ENCODE peak calls at places on chromosome 1, in ten cellular contexts. F is CD4-positive, alpha-beta T cell; N is mucosa of descending colon; K is epithelial cell of esophagus; D is progenitor cell of endocrine pancreas; P is fibroblast of mammary gland; U is sigmoid colon; C is AG09319; O is CD8-positive, alpha-beta T cell; X is GM23338. L is an unnamed sample.
A peak's percentile ranks its signal among the peaks of the same experiment; 100 is the strongest.

GRCh38 chr1:155106862-155107261 is 20.8 kb upstream of the EFNA1 start:
- DNase-seq in K (no peak), N (no peak), P (no peak), O (no peak), U (no peak), C (no peak), D (no peak), X (peak; percentile 27), F (no peak), L (no peak)

GRCh38 chr1:116255486-116255885 is 117.6 kb upstream of the ATP1A1 start:
- DNase-seq in O (no peak), U (no peak), C (no peak), K (peak; percentile 15), F (no peak), N (no peak), P (no peak), D (no peak), X (no peak), L (no peak)

GRCh38 chr1:173405758-173406344 is 71.3 kb upstream of the PRDX6 start:
- DNase-seq in P (peak; percentile 83), U (no peak), N (no peak), K (peak; percentile 94), X (no peak), C (no peak), D (no peak), O (no peak), F (no peak), L (no peak)

GRCh38 chr1:56456426-56457101 is 122.8 kb downstream of the PLPP3 start:
- DNase-seq in F (no peak), D (no peak), U (no peak), X (no peak), K (peak; percentile 83), C (no peak), O (no peak), P (peak; percentile 93), N (no peak), L (no peak)

GRCh38 chr1:116131866-116132605 is 20.8 kb downstream of the MAB21L3 start:
- DNase-seq in C (no peak), O (no peak), U (no peak), N (no peak), X (no peak), P (no peak), D (no peak), F (no peak), K (peak; percentile 99), L (no peak)

GRCh38 chr1:32876341-32877210 is 5.9 kb upstream of the FNDC5 start:
- DNase-seq in K (peak; percentile 58), D (no peak), C (no peak), F (no peak), X (peak; percentile 72), O (peak; percentile 67), N (no peak), U (no peak), P (peak; percentile 41), L (peak; percentile 85)

GRCh38 chr1:111576547-111576946 is 43.0 kb upstream of the RAP1A start:
- DNase-seq in O (no peak), D (no peak), U (no peak), P (no peak), N (peak; percentile 77), X (no peak), K (no peak), F (no peak), C (no peak), L (no peak)

GRCh38 chr1:194004146-194004545 is 817.7 kb upstream of the B3GALT2 start:
- DNase-seq in F (no peak), O (no peak), D (no peak), K (no peak), X (peak; percentile 1), N (no peak), P (no peak), U (no peak), C (no peak), L (no peak)

GRCh38 chr1:232611834-232612233 is 18.1 kb downstream of the SIPA1L2 start:
- DNase-seq in O (no peak), X (peak; percentile 68), K (no peak), N (no peak), F (no peak), U (no peak), P (no peak), D (no peak), C (no peak), L (no peak)

GRCh38 chr1:243723458-243724043 is 126.5 kb downstream of the AKT3 start:
- DNase-seq in C (no peak), X (no peak), K (no peak), D (no peak), F (no peak), N (no peak), U (no peak), P (no peak), O (no peak), L (no peak)

GRCh38 chr1:81703352-81703735 is 97.4 kb upstream of the ADGRL2 start:
- DNase-seq in O (no peak), U (no peak), C (no peak), F (no peak), D (no peak), P (peak; percentile 87), N (no peak), K (peak; percentile 69), X (no peak), L (no peak)

GRCh38 chr1:178189814-178190213 is 95.9 kb downstream of the RASAL2 start:
- DNase-seq in U (no peak), P (peak; percentile 57), X (peak; percentile 86), N (no peak), D (no peak), F (no peak), K (peak; percentile 44), O (no peak), C (no peak), L (peak; percentile 32)

GRCh38 chr1:116365857-116366256 is 7.2 kb upstream of the ATP1A1 start:
- DNase-seq in P (no peak), K (no peak), U (no peak), O (no peak), F (no peak), D (no peak), N (no peak), C (no peak), X (no peak), L (no peak)

GRCh38 chr1:77415585-77415984 is 133.8 kb downstream of the AK5 start:
- DNase-seq in C (no peak), N (no peak), O (no peak), D (no peak), F (no peak), P (no peak), X (no peak), K (no peak), U (no peak), L (no peak)

GRCh38 chr1:77412794-77413530 is 131.1 kb downstream of the AK5 start:
- DNase-seq in X (peak; percentile 63), C (no peak), O (no peak), U (no peak), D (no peak), K (no peak), F (no peak), P (no peak), N (no peak), L (no peak)

GRCh38 chr1:77413541-77414335 is 131.9 kb downstream of the AK5 start:
- DNase-seq in D (no peak), F (no peak), X (no peak), K (no peak), P (no peak), N (no peak), U (no peak), O (no peak), C (no peak), L (peak; percentile 12)

GRCh38 chr1:77412069-77412793 is 130.4 kb downstream of the AK5 start:
- DNase-seq in F (no peak), X (no peak), O (no peak), K (peak; percentile 43), C (no peak), P (peak; percentile 74), N (no peak), D (no peak), U (no peak), L (no peak)

DNA sequence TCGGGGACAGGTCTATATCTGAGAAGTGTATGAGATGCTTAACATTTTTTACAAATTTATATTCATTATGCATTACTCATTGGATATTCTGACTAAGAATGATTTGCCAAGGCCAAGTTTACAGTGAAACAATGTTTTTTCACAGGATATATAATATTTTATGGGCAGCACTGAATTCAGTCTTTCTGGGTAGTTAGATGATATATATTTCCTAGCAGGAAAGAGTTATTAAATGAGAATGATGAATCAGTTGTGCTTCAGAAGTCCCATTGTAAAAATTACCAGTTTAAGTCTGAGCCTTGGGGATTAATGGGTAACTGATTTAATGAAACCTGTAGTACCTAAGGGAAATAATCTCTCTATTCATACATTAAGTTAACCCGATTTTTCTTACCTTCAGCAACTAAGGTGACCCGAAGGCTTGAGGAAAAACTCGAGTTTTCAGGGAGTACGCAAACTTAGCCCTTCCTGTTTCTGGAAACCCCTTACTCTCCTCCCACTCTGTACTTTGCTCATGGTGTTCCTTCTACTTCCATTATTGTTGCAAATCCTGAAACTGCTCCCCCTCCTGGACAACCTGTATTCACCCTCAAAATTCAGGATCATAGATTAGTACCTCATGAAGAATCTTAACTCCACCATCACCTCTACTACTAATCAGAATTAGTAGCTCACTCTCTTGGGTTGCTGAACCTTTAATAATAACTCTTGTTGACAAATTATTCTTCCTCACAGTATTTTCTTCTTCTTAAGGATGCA is 135.1 kb downstream of the AK5 start:
- DNase-seq in N (no peak), O (no peak), D (no peak), F (no peak), P (peak; percentile 49), X (peak; percentile 81), K (peak; percentile 51), U (no peak), C (no peak), L (no peak)
- TF ChIP-seq CTCF in N (no peak), O (no peak), D (peak; percentile 34), F (no peak), P (peak; percentile 52), X (peak; percentile 78), K (peak; percentile 52), U (no peak), C (peak; percentile 27), L (no peak)

GRCh38 chr1:16012590-16013219 is 5.1 kb downstream of the HSPB7 start:
- DNase-seq in K (peak; percentile 59), N (peak; percentile 79), F (peak; percentile 21), U (peak; percentile 89), P (no peak), O (no peak), C (no peak), X (peak; percentile 96), D (peak; percentile 47), L (peak; percentile 79)
- TF ChIP-seq CTCF in K (no peak), N (no peak), F (no peak), U (no peak), P (no peak), O (no peak), C (no peak), X (peak; percentile 61), D (no peak), L (no peak)

GRCh38 chr1:114959423-114959822 is 70.2 kb upstream of the TSHB start:
- DNase-seq in C (no peak), P (no peak), K (no peak), D (no peak), X (no peak), U (no peak), F (no peak), O (no peak), N (no peak), L (no peak)

GRCh38 chr1:114956570-114956969 is 73.1 kb upstream of the TSHB start:
- DNase-seq in D (no peak), O (no peak), P (peak; percentile 21), C (no peak), N (no peak), X (peak; percentile 79), U (no peak), K (peak; percentile 70), F (no peak), L (no peak)
- TF ChIP-seq CTCF in D (peak; percentile 34), O (no peak), P (peak; percentile 7), C (peak; percentile 12), N (no peak), X (peak; percentile 92), U (no peak), K (peak; percentile 87), F (no peak), L (peak; percentile 50)

GRCh38 chr1:180908084-180908765 is 4.5 kb upstream of the KIAA1614 start:
- DNase-seq in C (no peak), N (no peak), F (no peak), X (no peak), K (no peak), O (no peak), U (no peak), P (no peak), D (no peak), L (peak; percentile 4)
- TF ChIP-seq CTCF in C (no peak), N (no peak), F (no peak), X (no peak), K (no peak), O (no peak), U (no peak), P (no peak), D (no peak), L (no peak)

L was measured in GM13977.